ENCODE peak calls at places on chromosomes 5 and 9, in five cellular contexts. One of them, this sample, is unnamed.

GRCh38 chr5:121350493-121350892 is 501.2 kb upstream of the FTMT start:
- DNase-seq in IMR-90: no peak
- DNase-seq in H1: no peak
- DNase-seq in H9: no peak
- DNase-seq in neuronal stem cell: no peak
- DNase-seq in this sample: no peak

GRCh38 chr5:81579525-81579924 is 171.4 kb downstream of the SSBP2 start:
- DNase-seq in H9: no peak
- DNase-seq in neuronal stem cell: no peak
- DNase-seq in H1: no peak
- DNase-seq in IMR-90: peak
- DNase-seq in this sample: no peak

GRCh38 chr9:708182-708555 is 133.3 kb upstream of the DMRT1 start:
- DNase-seq in IMR-90: no peak
- DNase-seq in H9: no peak
- DNase-seq in H1: no peak
- DNase-seq in neuronal stem cell: no peak
- DNase-seq in this sample: peak

GRCh38 chr5:73757421-73757820 is 131.4 kb downstream of the ARHGEF28 start:
- DNase-seq in H9: no peak
- DNase-seq in IMR-90: no peak
- DNase-seq in H1: no peak
- DNase-seq in neuronal stem cell: no peak
- DNase-seq in this sample: no peak

GRCh38 chr9:96478829-96479371 is 28.9 kb downstream of the HABP4 start:
- DNase-seq in IMR-90: peak
- DNase-seq in H9: no peak
- DNase-seq in H1: no peak
- DNase-seq in neuronal stem cell: no peak
- DNase-seq in this sample: no peak

GRCh38 chr9:123282343-123283047 is 14.1 kb upstream of the STRBP start:
- DNase-seq in IMR-90: no peak
- DNase-seq in H1: no peak
- DNase-seq in neuronal stem cell: no peak
- DNase-seq in H9: no peak
- DNase-seq in this sample: no peak

GRCh38 chr9:136372561-136373299 is 739 bp downstream of the CARD9 start:
- DNase-seq in neuronal stem cell: no peak
- DNase-seq in H1: no peak
- DNase-seq in IMR-90: peak
- DNase-seq in H9: peak
- DNase-seq in this sample: peak

GRCh38 chr5:120446896-120447295 is 17.2 kb upstream of the PRR16 start:
- DNase-seq in neuronal stem cell: no peak
- DNase-seq in H9: no peak
- DNase-seq in IMR-90: no peak
- DNase-seq in H1: no peak
- DNase-seq in this sample: peak

GRCh38 chr9:136734837-136735496 is 7.8 kb downstream of the LCN10 start:
- DNase-seq in neuronal stem cell: no peak
- DNase-seq in IMR-90: no peak
- DNase-seq in H1: no peak
- DNase-seq in H9: no peak
- DNase-seq in this sample: no peak

GRCh38 chr5:135433626-135434426 is 13.3 kb downstream of the DCANP1 start:
- DNase-seq in IMR-90: peak
- DNase-seq in H9: peak
- DNase-seq in neuronal stem cell: no peak
- DNase-seq in H1: no peak
- DNase-seq in this sample: peak

GRCh38 chr5:33936381-33937016 is at the start of gene RXFP3:
- DNase-seq in IMR-90: peak
- DNase-seq in H1: no peak
- DNase-seq in H9: no peak
- DNase-seq in neuronal stem cell: no peak
- DNase-seq in this sample: no peak

GRCh38 chr9:100598641-100599145 is 20.8 kb downstream of the CAVIN4 start:
- DNase-seq in H9: peak
- DNase-seq in IMR-90: peak
- DNase-seq in H1: peak
- DNase-seq in neuronal stem cell: peak
- DNase-seq in this sample: peak
- H2BK15ac ChIP-seq in H9: no peak
- H2BK15ac ChIP-seq in IMR-90: peak
- H2BK15ac ChIP-seq in H1: no peak
- H2BK15ac ChIP-seq in neuronal stem cell: no peak
- H2BK15ac ChIP-seq in this sample: no peak

DNA sequence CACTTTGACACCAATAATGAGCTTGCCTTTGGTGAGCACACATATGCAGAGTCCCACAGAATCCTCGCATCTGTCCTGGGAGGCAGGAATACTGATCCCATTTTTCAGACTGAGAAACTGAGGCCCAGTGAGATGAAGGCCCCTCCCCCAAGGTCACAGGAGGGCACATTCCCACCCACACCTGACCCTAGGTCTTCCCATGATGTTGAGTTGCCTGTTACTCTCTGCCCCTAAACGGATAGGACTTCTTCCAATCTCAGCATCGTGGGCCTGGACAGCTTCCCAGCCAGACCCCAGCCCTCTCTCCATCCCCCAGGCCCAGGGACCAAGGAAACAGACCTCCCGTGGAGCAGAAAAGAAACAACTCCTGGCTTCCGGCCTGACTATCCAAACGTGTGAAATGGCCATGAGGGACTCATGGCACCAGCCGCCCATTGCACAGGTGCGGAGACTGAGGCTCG is 877 bp downstream of the SH3GLB2 start:
- DNase-seq in H1: no peak
- DNase-seq in neuronal stem cell: no peak
- DNase-seq in IMR-90: no peak
- DNase-seq in H9: no peak
- DNase-seq in this sample: peak
- H2AK5ac ChIP-seq in H1: peak
- H2AK5ac ChIP-seq in neuronal stem cell: peak
- H2AK5ac ChIP-seq in IMR-90: peak
- H2AK5ac ChIP-seq in H9: no peak
- H2AK5ac ChIP-seq in this sample: no peak

DNA sequence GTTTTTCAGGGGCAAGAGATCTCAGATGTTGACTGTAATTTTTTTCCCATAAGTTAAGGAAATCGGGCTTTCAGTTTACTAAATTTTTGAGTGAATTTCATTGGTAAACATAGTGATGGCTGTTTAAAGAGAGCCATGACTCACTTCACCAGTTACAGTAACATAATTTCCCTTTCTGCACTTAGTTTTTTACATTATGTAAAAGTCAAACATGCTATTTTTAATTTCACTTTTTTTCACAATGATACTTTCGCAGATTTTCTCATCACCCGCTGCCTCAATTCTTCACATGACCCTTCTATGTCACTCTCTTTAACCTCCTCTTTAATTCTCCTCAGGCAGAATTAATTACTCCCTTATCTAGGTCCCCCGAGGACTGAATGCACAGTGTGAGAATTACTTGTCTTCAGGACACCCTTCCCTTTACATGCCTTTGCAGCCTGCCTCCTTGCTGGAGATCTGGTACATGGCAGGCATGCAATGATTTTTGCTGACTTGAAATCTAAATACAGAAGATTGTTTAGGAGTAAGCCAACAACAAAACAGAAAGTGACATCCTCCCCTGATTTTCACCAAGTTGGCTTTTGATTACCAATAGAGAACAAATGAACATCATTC is 217.5 kb upstream of the S1PR3 start:
- DNase-seq in H1: no peak
- DNase-seq in H9: no peak
- DNase-seq in neuronal stem cell: no peak
- DNase-seq in IMR-90: peak
- DNase-seq in this sample: peak
- H3K4me2 ChIP-seq in H1: no peak
- H3K4me2 ChIP-seq in H9: no peak
- H3K4me2 ChIP-seq in neuronal stem cell: no peak
- H3K4me2 ChIP-seq in IMR-90: peak
- H3K4me2 ChIP-seq in this sample: no peak

DNA sequence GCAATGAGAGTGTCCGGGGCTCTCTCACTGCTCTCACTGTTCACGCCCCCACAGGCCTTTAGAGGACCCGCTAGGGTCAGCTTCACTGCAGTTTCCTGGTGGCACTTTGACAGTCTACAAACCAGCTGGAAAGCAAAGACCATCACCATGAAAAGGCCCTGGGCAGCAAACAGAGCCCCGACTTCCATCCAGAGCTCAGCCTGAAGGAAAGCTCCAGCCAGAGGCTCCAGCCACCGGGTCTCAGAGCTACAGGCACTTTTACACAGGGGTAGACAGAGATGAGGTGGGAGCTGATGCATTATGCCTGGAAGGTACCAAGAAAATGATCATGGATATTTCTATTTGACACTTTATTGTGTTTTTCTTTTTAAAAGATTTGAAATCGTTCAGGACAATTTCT is 355.1 kb downstream of the ADAMTS6 start:
- DNase-seq in H1: no peak
- DNase-seq in neuronal stem cell: no peak
- DNase-seq in IMR-90: no peak
- DNase-seq in H9: no peak
- DNase-seq in this sample: no peak
- H2BK15ac ChIP-seq in H1: no peak
- H2BK15ac ChIP-seq in neuronal stem cell: no peak
- H2BK15ac ChIP-seq in IMR-90: peak
- H2BK15ac ChIP-seq in H9: no peak
- H2BK15ac ChIP-seq in this sample: no peak

GRCh38 chr9:5514608-5515260 is 4.4 kb downstream of the PDCD1LG2 start:
- DNase-seq in H1: no peak
- DNase-seq in H9: no peak
- DNase-seq in IMR-90: no peak
- DNase-seq in neuronal stem cell: no peak
- DNase-seq in this sample: peak

GRCh38 chr9:5512658-5513452 is 2.5 kb downstream of the PDCD1LG2 start:
- DNase-seq in H1: no peak
- DNase-seq in IMR-90: no peak
- DNase-seq in neuronal stem cell: no peak
- DNase-seq in H9: no peak
- DNase-seq in this sample: no peak

GRCh38 chr9:5513966-5514365 is 3.6 kb downstream of the PDCD1LG2 start:
- DNase-seq in H9: no peak
- DNase-seq in H1: no peak
- DNase-seq in neuronal stem cell: no peak
- DNase-seq in IMR-90: no peak
- DNase-seq in this sample: no peak

GRCh38 chr9:5516453-5517220 is 6.3 kb downstream of the PDCD1LG2 start:
- DNase-seq in IMR-90: no peak
- DNase-seq in H1: no peak
- DNase-seq in neuronal stem cell: no peak
- DNase-seq in H9: no peak
- DNase-seq in this sample: no peak

DNA sequence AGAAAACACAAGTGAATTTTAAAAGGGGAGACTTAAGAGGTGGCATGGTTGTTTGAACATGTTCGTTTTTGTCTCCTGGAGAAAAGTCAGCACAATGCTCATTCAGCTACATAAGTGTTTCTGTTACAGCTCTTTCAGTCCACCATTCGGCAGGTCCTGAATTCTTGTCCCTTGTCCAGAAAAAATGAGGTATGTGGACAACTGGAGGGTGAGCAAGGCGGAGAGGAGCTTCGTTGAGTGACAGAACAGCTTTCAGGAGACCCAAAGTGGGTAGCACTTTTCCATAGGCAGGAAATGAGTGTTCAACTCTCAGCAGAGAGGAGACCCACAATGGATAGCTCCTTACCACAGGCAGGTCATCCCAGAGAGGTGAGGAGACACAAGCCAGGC is 4.9 kb downstream of the PDCD1LG2 start:
- DNase-seq in IMR-90: no peak
- DNase-seq in H9: no peak
- DNase-seq in neuronal stem cell: no peak
- DNase-seq in H1: no peak
- DNase-seq in this sample: no peak
- H2AK5ac ChIP-seq in IMR-90: peak
- H2AK5ac ChIP-seq in H9: no peak
- H2AK5ac ChIP-seq in neuronal stem cell: no peak
- H2AK5ac ChIP-seq in H1: no peak
- H2AK5ac ChIP-seq in this sample: no peak

GRCh38 chr9:95465115-95465514 is 51.7 kb downstream of the PTCH1 start:
- DNase-seq in H9: no peak
- DNase-seq in IMR-90: no peak
- DNase-seq in neuronal stem cell: no peak
- DNase-seq in H1: no peak
- DNase-seq in this sample: no peak

GRCh38 chr9:95463145-95464060 is 53.4 kb downstream of the PTCH1 start:
- DNase-seq in IMR-90: no peak
- DNase-seq in neuronal stem cell: no peak
- DNase-seq in H1: no peak
- DNase-seq in H9: no peak
- DNase-seq in this sample: no peak

DNA sequence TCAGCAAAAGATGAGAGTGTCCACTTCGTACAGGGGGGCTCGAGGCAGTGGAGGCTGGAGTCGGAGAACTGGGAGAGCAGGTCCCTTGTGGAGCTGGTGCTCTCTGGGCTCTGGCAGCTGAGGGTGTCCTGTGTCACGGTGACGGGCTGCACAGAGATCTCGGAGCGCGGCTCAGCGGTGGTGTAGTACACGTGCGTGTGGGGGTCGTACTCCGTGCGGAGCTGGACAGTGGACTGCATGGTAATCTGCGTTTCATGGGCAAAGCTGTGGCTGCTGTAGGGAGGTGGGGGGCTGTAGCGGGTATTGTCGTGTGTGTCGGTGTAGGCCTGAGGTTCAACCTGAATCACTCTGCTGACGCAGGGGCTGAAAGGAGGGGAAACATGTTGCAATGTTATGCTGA is 48.0 kb downstream of the PTCH1 start:
- DNase-seq in H9: no peak
- DNase-seq in H1: no peak
- DNase-seq in IMR-90: no peak
- DNase-seq in neuronal stem cell: no peak
- DNase-seq in this sample: no peak
- H3K4me2 ChIP-seq in H9: no peak
- H3K4me2 ChIP-seq in H1: no peak
- H3K4me2 ChIP-seq in IMR-90: no peak
- H3K4me2 ChIP-seq in neuronal stem cell: no peak
- H3K4me2 ChIP-seq in this sample: no peak

GRCh38 chr5:147835386-147835798 is 3.9 kb upstream of the SPINK1 start:
- DNase-seq in neuronal stem cell: no peak
- DNase-seq in H9: no peak
- DNase-seq in IMR-90: no peak
- DNase-seq in H1: no peak
- DNase-seq in this sample: no peak

GRCh38 chr5:147830035-147830434 is 1.4 kb downstream of the SPINK1 start:
- DNase-seq in H9: no peak
- DNase-seq in H1: no peak
- DNase-seq in IMR-90: no peak
- DNase-seq in neuronal stem cell: no peak
- DNase-seq in this sample: no peak

GRCh38 chr5:147836439-147836838 is 5.0 kb upstream of the SPINK1 start:
- DNase-seq in H1: no peak
- DNase-seq in neuronal stem cell: no peak
- DNase-seq in IMR-90: no peak
- DNase-seq in H9: no peak
- DNase-seq in this sample: no peak

GRCh38 chr5:147826351-147826750 is 5.1 kb downstream of the SPINK1 start:
- DNase-seq in IMR-90: no peak
- DNase-seq in neuronal stem cell: no peak
- DNase-seq in H9: no peak
- DNase-seq in H1: no peak
- DNase-seq in this sample: no peak

GRCh38 chr5:147831465-147831864 is at the start of gene SPINK1:
- DNase-seq in IMR-90: no peak
- DNase-seq in H1: no peak
- DNase-seq in H9: no peak
- DNase-seq in neuronal stem cell: no peak
- DNase-seq in this sample: no peak
- H2BK15ac ChIP-seq in IMR-90: no peak
- H2BK15ac ChIP-seq in H1: no peak
- H2BK15ac ChIP-seq in H9: peak
- H2BK15ac ChIP-seq in neuronal stem cell: no peak
- H2BK15ac ChIP-seq in this sample: no peak

This sample was measured in mesendoderm.